ENCODE peak calls at places on chromosomes 5 and 9, in four cellular contexts. H, T, G and F are unnamed samples.

GRCh38 chr9:89822996-89823395 is 218.2 kb downstream of the GADD45G start:
- DNase-seq in H (no peak), T (no peak), G (no peak), F (no peak)

GRCh38 chr9:129803679-129804065 is 688 bp downstream of the TOR1B start:
- DNase-seq in H (no peak), T (no peak), G (no peak), F (no peak)

GRCh38 chr5:82676663-82677062 is 398.5 kb upstream of the RPS23 start:
- DNase-seq in H (no peak), T (no peak), G (no peak), F (no peak)

GRCh38 chr5:154756871-154757646 is 1.9 kb downstream of the LARP1 start:
- DNase-seq in H (peak), T (peak), G (no peak), F (peak)

GRCh38 chr5:10632110-10632903 is 68.4 kb downstream of the ANKRD33B start:
- DNase-seq in H (peak), T (no peak), G (peak), F (no peak)

GRCh38 chr5:2833513-2833912 is 82.0 kb upstream of the IRX2 start:
- DNase-seq in H (no peak), T (no peak), G (no peak), F (no peak)

GRCh38 chr5:31680528-31680927 is 41.6 kb downstream of the PDZD2 start:
- DNase-seq in H (no peak), T (no peak), G (no peak), F (no peak)

GRCh38 chr9:98983295-98984268 is 39.9 kb downstream of the COL15A1 start:
- DNase-seq in H (peak), T (no peak), G (no peak), F (no peak)

GRCh38 chr5:147565524-147565923 is 55.7 kb upstream of the DPYSL3 start:
- DNase-seq in H (no peak), T (no peak), G (no peak), F (no peak)

DNA sequence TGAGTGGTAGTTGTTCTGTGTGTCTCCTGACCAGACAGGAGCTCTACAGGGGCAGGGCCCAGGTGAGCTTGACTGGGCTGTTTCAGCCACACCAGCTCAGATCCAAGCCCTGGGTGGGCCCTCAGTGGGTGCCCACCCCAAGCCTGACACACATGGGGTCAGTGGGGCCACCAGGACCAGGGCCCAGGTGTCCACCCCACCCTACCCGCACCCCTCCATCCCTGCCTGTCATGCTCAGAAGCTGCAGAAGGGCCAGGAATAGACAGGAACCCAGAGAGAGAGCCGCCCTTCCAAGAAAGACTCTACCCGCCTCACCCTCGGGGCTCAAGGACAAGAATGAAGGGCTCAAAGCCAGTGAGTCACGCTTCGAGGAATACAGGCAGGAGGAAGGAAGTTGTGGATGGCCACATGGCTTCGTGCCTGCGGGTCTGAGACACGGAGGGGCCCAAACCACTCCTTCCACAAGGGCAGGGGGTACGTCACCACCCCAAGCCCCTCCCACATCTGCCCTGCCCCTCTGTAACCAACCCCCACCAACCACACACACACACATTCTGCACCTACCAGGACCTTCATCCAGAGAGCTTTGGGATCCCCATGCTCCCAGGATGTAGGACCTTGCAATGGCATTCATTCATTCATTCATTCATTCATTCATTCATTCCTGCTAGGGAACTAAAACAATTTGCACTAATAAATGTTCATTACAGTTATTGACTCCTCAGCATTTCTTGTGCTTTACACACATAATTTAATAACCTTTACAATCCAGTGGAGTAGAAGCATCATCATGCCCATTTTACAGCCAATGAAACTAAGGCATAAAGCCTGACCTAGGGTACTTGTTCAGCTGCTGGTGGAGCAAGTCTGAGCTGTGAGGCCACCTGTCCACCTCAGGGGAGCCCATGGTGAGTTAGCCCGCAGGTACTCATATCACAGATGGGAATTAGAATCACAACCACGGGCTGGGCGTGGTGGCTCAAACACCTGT is 56.0 kb upstream of the STXBP1 start:
- DNase-seq in H (peak), T (no peak), G (no peak), F (peak)
- TF ChIP-seq POLR2A in H (no peak), T (no peak), G (no peak), F (no peak)

GRCh38 chr5:59617186-59617771 is 276.2 kb downstream of the PDE4D start:
- DNase-seq in H (no peak), T (no peak), G (no peak), F (no peak)
- TF ChIP-seq POLR2A in H (no peak), T (no peak), G (no peak), F (no peak)

GRCh38 chr9:123377211-123377971 is 21.4 kb downstream of the CRB2 start:
- DNase-seq in H (no peak), T (no peak), G (no peak), F (peak)

GRCh38 chr9:123376218-123377071 is 20.4 kb downstream of the CRB2 start:
- DNase-seq in H (no peak), T (no peak), G (no peak), F (no peak)

GRCh38 chr9:123373941-123374340 is 17.9 kb downstream of the CRB2 start:
- DNase-seq in H (no peak), T (no peak), G (no peak), F (no peak)

GRCh38 chr9:123373447-123373923 is 17.5 kb downstream of the CRB2 start:
- DNase-seq in H (no peak), T (no peak), G (no peak), F (no peak)

DNA sequence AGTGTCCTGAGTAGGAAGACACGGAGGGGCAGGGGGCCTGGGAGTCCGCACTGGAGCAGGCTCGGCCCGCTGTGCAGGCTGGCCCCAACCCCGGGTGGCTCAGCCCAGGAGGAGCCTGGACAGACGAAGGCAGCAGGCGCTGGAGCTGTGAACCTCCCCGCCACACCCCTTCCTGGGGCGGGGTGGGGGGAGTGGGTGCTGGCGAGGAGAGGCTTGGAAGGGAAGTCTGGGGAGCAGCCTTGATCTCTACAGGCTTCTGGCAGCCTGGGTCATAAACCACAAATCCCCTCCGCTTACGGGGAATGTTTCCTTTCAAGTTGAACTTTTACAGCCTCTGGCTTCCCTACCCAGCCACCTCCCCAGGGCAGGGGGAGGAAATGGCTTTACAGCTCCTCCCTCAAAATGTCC is 19.7 kb downstream of the CRB2 start:
- DNase-seq in H (peak), T (no peak), G (no peak), F (peak)
- TF ChIP-seq POLR2A in H (no peak), T (no peak), G (no peak), F (no peak)

GRCh38 chr5:42950466-42951168 is 89.5 kb downstream of the ANXA2R start:
- DNase-seq in H (peak), T (peak), G (peak), F (peak)
- TF ChIP-seq POLR2A in H (no peak), T (no peak), G (no peak), F (peak)

GRCh38 chr5:441996-442334 is 1.0 kb upstream of the EXOC3 start:
- DNase-seq in H (no peak), T (no peak), G (no peak), F (no peak)

GRCh38 chr5:444226-444625 is 1.2 kb downstream of the EXOC3 start:
- DNase-seq in H (peak), T (no peak), G (no peak), F (no peak)

GRCh38 chr5:445591-445990 is 2.6 kb downstream of the EXOC3 start:
- DNase-seq in H (peak), T (no peak), G (no peak), F (peak)

GRCh38 chr5:442335-443238 is at the start of gene EXOC3:
- DNase-seq in H (peak), T (no peak), G (peak), F (peak)

GRCh38 chr5:443239-444151 is 519 bp downstream of the EXOC3 start:
- DNase-seq in H (peak), T (no peak), G (peak), F (peak)
- TF ChIP-seq POLR2A in H (no peak), T (no peak), G (no peak), F (no peak)

DNA sequence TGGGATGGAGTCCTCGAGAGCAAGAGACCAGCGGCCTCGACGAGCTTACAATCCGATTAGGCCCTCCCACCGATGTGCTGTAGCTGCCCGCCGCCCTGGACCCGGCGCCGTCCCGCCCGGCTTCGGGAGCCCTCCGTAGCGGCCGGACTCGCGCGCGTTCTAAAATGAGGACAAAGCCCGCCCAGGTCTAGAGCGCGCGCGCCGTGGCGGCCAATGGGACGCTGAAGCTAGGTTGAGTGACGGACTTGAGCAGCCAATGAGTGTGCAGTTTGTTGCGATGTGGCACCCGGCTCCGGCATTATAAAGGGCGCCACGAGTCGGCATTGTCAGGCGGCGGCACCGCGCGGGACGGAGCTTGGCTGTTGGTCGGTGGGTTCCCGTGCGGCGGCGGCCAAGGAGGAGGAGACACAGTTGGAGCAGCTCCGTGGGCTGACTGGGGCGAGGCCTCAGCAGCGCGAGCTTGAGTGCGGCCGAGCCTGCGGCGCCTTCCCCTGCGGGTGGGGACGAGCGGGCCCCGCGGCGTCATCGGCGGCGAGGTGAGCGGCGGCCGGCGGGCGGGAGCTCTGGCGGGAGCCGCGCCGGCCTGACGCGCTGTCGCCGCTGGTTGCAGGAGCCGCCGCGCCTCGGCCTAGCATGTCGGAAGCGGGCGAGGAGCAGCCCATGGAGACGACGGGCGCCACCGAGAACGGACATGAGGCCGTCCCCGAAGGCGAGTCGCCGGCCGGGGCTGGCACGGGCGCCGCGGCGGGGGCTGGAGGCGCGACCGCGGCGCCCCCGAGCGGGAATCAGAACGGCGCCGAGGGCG is at the start of gene HNRNPAB:
- DNase-seq in H (peak), T (peak), G (peak), F (peak)
- TF ChIP-seq POLR2A in H (peak), T (peak), G (peak), F (peak)

DNA sequence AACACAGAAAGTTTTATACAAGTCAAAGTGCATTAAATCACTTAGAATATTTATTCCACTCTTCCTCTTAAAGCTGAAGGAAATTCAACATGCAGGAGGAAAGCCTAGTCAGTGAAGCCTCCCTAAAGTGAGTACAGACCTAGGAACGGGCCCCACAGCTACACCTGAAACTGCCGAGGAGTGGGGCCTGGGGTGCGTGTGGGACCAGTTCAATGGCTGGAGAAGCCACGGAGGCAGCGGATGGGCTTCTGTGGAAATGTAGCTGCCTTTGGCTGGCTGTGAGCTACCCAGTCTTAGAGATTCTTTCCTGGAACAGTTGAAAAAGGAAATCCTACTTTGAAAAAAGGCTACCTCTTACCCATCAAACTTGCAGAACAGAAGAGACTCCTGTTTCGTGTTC is 16.6 kb downstream of the ARPC5L start:
- DNase-seq in H (no peak), T (no peak), G (no peak), F (no peak)
- TF ChIP-seq POLR2A in H (no peak), T (no peak), G (no peak), F (no peak)